ENCODE peak calls at places on chromosomes 4 and X, in eight cellular contexts. P, D, E, Z, X, K, W and O are unnamed samples.

GRCh38 chrX:16892504-16893362 is 22.6 kb upstream of the RBBP7 start:
- DNase-seq in Z (peak; percentile 91), E (peak; percentile 72), K (peak; percentile 39), D (peak; percentile 82), P (peak; percentile 85), X (no peak), W (peak; percentile 75), O (peak; percentile 80)

GRCh38 chrX:120769576-120770341 is 105.9 kb downstream of the CT47B1 start:
- DNase-seq in E (peak; percentile 4), X (no peak), P (peak; percentile 84), W (peak; percentile 22), K (no peak), Z (peak; percentile 73), D (peak; percentile 83), O (no peak)

GRCh38 chrX:55057691-55058249 is 17.1 kb upstream of the PAGE2B start:
- DNase-seq in X (peak; percentile 4), W (peak; percentile 57), K (no peak), Z (peak; percentile 37), E (peak; percentile 7), P (peak; percentile 49), D (peak; percentile 36), O (peak; percentile 23)

GRCh38 chrX:14356401-14356800 is 172.9 kb upstream of the GLRA2 start:
- DNase-seq in D (peak; percentile 88), P (no peak), X (no peak), Z (peak; percentile 52), E (no peak), K (no peak), W (peak; percentile 61), O (no peak)

GRCh38 chr4:1564535-1565375 is 119.4 kb downstream of the FAM53A start:
- DNase-seq in Z (no peak), X (no peak), K (no peak), P (no peak), E (no peak), D (no peak), W (no peak), O (no peak)

GRCh38 chr4:65825121-65825520 is 154.8 kb upstream of the EPHA5 start:
- DNase-seq in X (no peak), W (peak; percentile 39), D (peak; percentile 70), E (no peak), P (peak; percentile 1), K (no peak), Z (peak; percentile 1), O (no peak)

GRCh38 chrX:81414630-81415029 is 212.7 kb downstream of the SH3BGRL start:
- DNase-seq in X (no peak), Z (peak; percentile 0), W (no peak), D (peak; percentile 1), E (no peak), P (no peak), K (no peak), O (no peak)

GRCh38 chr4:54929459-54929858 is 195.9 kb downstream of the KDR start:
- DNase-seq in E (peak; percentile 58), Z (no peak), X (no peak), D (no peak), P (no peak), W (no peak), K (no peak), O (no peak)

GRCh38 chr4:111506706-111507105 is 638.5 kb upstream of the FAM241A start:
- DNase-seq in K (no peak), W (peak; percentile 2), P (peak; percentile 43), X (no peak), D (peak; percentile 83), E (no peak), Z (no peak), O (no peak)

GRCh38 chr4:7214359-7214758 is 22.0 kb downstream of the SORCS2 start:
- DNase-seq in Z (no peak), E (no peak), D (peak; percentile 79), X (no peak), W (no peak), K (no peak), P (no peak), O (no peak)

GRCh38 chrX:41759817-41760216 is 35.8 kb downstream of the GPR82 start:
- DNase-seq in Z (peak; percentile 53), D (peak; percentile 62), E (no peak), X (peak; percentile 5), P (peak; percentile 56), W (peak; percentile 6), K (no peak), O (no peak)

GRCh38 chr4:56505269-56506109 is at the start of gene ARL9:
- DNase-seq in Z (peak; percentile 48), X (no peak), D (peak; percentile 67), W (peak; percentile 69), K (peak; percentile 11), P (peak; percentile 68), E (peak; percentile 10), O (peak; percentile 33)

GRCh38 chr4:101178731-101179130 is 168.6 kb downstream of the PPP3CA start:
- DNase-seq in D (peak; percentile 69), Z (no peak), K (no peak), X (no peak), P (no peak), E (no peak), W (peak; percentile 23), O (no peak)

DNA sequence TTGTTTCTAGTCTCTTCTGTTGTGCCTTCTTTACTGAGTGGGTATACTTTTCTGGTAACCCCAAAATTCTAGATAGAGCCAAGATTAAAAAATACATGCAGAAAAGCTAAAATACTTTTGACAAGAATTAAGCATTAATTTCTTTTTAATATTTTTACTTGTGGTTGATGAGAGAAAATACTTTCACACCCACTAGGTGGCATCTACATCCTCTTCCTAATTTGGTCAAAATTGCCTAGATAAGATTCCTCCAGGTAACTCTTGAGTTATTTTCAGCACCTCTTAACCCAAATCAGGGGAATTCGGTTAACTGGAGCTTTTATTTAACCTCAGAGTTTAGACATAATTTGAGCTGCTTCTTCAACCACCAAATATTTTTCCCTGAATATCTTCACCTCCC is 28.4 kb upstream of the COX7B2 start:
- DNase-seq in Z (peak; percentile 21), P (peak; percentile 2), K (no peak), E (no peak), D (peak; percentile 1), W (no peak), X (no peak), O (no peak)
- TF ChIP-seq CTCF in Z (peak; percentile 58), P (peak; percentile 35), K (peak; percentile 43), E (no peak), D (peak; percentile 16), W (no peak), X (peak; percentile 30), O (peak; percentile 43)

DNA sequence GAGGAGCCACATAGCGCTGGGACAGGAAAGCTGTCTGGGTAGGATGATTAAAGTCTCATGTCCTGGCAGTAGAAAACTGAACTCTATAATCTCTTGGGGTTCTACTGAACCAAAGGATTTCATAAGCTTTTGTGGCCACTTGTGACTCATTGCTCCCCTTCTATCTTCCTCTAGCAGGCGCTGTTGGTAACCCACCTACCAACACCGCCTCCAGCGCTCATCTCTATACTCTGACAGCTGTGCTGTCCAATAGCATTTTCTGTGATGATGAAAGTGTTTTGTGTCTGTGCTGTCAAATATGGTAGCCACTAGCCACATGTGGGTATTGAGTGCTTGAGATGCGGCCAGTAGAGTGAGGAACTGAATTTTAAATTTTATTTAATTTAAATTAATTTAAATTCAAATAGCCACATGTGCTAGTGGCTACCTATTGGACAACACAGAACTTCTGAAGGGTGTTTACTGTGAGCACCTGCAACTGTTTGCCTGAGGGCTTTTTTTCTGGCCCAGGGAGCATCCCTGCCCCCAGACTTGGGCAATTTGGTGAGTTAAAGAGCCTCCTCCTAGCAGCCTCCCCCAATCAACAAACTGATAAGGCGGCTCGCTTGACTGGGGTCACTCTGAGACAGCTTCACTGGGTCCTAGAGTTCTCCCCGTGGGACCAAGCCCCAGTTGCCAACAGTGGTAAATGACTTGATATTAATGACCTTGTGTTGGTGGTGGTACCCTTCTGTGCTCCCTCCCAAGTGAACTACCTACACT is 169.2 kb upstream of the ATP6AP2 start:
- DNase-seq in X (no peak), Z (peak; percentile 9), W (no peak), P (no peak), D (no peak), E (no peak), K (no peak), O (no peak)
- TF ChIP-seq CTCF in X (no peak), Z (peak; percentile 38), W (peak; percentile 29), P (no peak), D (no peak), E (no peak), K (no peak), O (no peak)

DNA sequence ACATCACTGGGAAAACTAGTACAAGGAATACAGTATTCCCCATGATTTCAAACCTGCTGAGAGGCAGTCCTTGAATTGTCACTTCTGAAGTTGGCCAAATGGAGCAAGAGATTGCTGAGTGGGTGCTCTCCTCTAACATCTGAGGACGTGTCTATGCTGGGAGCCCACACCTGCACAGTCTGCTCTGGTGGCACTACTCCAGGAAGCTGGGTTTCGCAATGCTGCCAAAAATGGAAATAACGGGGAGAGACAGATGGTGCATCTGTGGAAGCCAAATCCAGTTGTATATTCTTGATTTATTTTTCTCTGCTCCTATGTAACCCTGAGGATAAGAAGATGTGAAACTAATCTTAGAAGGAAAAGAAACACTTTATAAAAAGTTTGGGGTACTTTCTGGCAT is 240.1 kb upstream of the CTSO start:
- DNase-seq in P (no peak), E (no peak), X (no peak), Z (peak; percentile 6), K (peak; percentile 51), D (peak; percentile 28), W (no peak), O (no peak)
- TF ChIP-seq CTCF in P (no peak), E (no peak), X (no peak), Z (no peak), K (no peak), D (no peak), W (no peak), O (no peak)

DNA sequence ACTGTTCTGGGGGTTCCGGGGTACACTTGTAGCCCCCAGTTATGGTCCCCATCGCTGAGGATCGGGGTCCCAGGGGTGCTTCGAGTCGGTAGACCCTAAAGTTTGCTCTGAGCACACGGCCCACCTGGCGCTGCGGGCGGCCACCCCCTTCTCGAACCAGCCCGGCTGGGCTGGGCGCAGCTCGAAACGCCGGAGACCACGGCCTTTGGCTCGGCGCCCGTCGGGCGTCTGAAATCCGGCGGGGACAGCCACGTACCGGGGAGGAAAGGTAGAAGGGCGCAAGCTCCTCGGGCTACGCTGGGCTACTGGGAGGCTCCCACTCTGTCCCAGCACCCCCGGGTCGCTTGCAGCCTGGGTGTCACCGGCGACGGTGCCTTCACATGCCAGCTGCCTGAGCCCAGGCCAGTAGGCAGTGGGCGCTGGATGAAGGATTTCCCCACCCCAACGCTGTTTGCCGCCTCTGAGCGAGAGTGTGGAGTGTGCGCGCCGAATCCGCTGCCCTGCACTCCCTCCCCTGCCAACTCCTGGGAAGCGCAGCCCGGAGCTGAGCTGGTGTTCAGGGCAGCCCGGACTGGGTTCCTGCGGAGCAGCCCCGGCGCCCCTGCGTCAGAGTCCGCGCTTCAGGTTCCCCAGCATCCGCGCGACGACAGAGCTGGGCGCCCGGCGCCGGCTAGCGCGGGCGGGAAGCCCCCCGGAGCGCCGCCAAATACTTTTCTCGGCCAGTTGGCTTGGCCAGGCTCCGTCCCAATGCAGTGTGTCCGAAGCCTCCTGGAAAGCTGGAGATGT is 637 bp downstream of the MAMLD1 start:
- DNase-seq in W (no peak), P (peak; percentile 49), E (peak; percentile 6), X (no peak), K (no peak), D (peak; percentile 37), Z (peak; percentile 64), O (peak; percentile 5)
- TF ChIP-seq CTCF in W (peak; percentile 22), P (peak; percentile 20), E (no peak), X (no peak), K (peak; percentile 29), D (no peak), Z (peak; percentile 16), O (no peak)

DNA sequence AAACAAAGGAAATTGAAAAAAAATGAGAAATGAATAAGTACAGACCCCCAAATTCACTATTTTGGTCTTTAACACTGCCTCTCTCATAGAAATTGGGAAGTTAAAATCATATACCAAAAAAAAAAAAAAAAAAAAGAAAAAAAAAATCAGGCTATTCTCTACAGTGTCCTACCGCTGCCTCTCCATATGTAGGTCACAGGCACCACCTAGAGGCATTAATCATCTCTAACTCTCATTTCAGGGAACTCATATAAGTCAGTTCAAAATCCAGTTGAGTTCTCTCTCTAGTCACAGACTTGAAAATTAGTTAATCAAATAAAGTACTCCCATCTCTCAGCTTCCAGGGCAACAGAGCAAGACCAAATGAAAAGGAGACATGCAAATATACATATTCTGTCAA is 47.9 kb downstream of the COX18 start:
- DNase-seq in E (no peak), X (peak; percentile 13), D (peak; percentile 51), K (no peak), P (peak; percentile 77), W (peak; percentile 54), Z (peak; percentile 21), O (no peak)
- TF ChIP-seq CTCF in E (no peak), X (peak; percentile 39), D (peak; percentile 27), K (peak; percentile 17), P (peak; percentile 53), W (peak; percentile 61), Z (peak; percentile 22), O (peak; percentile 61)